ENCODE peak calls at places on chromosomes 7 and 10, in four cellular contexts. One of them, this sample, is unnamed.

GRCh38 chr7:24709585-24710360 is 47.5 kb downstream of the GSDME start:
- DNase-seq in cardiac muscle cell: no peak
- DNase-seq in kidney: no peak
- DNase-seq in OCI-LY7: no peak
- DNase-seq in this sample: no peak

GRCh38 chr10:33352154-33352553 is 17.7 kb upstream of the NRP1 start:
- DNase-seq in cardiac muscle cell: peak; percentile 46
- DNase-seq in kidney: no peak
- DNase-seq in OCI-LY7: no peak
- DNase-seq in this sample: peak; percentile 68

GRCh38 chr10:100829103-100829870 is 83.5 kb upstream of the SLF2 start:
- DNase-seq in cardiac muscle cell: no peak
- DNase-seq in kidney: no peak
- DNase-seq in OCI-LY7: peak; percentile 8
- DNase-seq in this sample: no peak

GRCh38 chr7:37488163-37488759 is 39.6 kb upstream of the ELMO1 start:
- DNase-seq in cardiac muscle cell: no peak
- DNase-seq in kidney: no peak
- DNase-seq in OCI-LY7: no peak
- DNase-seq in this sample: no peak

GRCh38 chr7:47535033-47535703 is 46.7 kb downstream of the TNS3 start:
- DNase-seq in cardiac muscle cell: peak; percentile 21
- DNase-seq in kidney: no peak
- DNase-seq in OCI-LY7: no peak
- DNase-seq in this sample: peak; percentile 47

GRCh38 chr10:77746313-77746712 is 108.7 kb upstream of the KCNMA1 start:
- DNase-seq in cardiac muscle cell: peak; percentile 70
- DNase-seq in kidney: no peak
- DNase-seq in OCI-LY7: no peak
- DNase-seq in this sample: no peak

GRCh38 chr7:51606601-51607154 is 290.1 kb upstream of the COBL start:
- DNase-seq in cardiac muscle cell: no peak
- DNase-seq in kidney: no peak
- DNase-seq in OCI-LY7: no peak
- DNase-seq in this sample: no peak

GRCh38 chr10:12186324-12186723 is 9.4 kb downstream of the NUDT5 start:
- DNase-seq in cardiac muscle cell: no peak
- DNase-seq in kidney: no peak
- DNase-seq in OCI-LY7: no peak
- DNase-seq in this sample: no peak

GRCh38 chr7:82428186-82428961 is 15.2 kb downstream of the CACNA2D1 start:
- DNase-seq in cardiac muscle cell: peak; percentile 73
- DNase-seq in kidney: no peak
- DNase-seq in OCI-LY7: no peak
- DNase-seq in this sample: peak; percentile 44

GRCh38 chr7:36208997-36209813 is 56.2 kb downstream of the EEPD1 start:
- DNase-seq in cardiac muscle cell: no peak
- DNase-seq in kidney: no peak
- DNase-seq in OCI-LY7: no peak
- DNase-seq in this sample: no peak
- H3K4me1 ChIP-seq in cardiac muscle cell: peaks cover 52% of the 10 kb centered on the region
- H3K4me1 ChIP-seq in kidney: peaks cover 28% of the 10 kb centered on the region
- H3K4me1 ChIP-seq in OCI-LY7: peaks cover 12% of the 10 kb centered on the region
- H3K4me1 ChIP-seq in this sample: no peaks in the 10 kb centered on the region

DNA sequence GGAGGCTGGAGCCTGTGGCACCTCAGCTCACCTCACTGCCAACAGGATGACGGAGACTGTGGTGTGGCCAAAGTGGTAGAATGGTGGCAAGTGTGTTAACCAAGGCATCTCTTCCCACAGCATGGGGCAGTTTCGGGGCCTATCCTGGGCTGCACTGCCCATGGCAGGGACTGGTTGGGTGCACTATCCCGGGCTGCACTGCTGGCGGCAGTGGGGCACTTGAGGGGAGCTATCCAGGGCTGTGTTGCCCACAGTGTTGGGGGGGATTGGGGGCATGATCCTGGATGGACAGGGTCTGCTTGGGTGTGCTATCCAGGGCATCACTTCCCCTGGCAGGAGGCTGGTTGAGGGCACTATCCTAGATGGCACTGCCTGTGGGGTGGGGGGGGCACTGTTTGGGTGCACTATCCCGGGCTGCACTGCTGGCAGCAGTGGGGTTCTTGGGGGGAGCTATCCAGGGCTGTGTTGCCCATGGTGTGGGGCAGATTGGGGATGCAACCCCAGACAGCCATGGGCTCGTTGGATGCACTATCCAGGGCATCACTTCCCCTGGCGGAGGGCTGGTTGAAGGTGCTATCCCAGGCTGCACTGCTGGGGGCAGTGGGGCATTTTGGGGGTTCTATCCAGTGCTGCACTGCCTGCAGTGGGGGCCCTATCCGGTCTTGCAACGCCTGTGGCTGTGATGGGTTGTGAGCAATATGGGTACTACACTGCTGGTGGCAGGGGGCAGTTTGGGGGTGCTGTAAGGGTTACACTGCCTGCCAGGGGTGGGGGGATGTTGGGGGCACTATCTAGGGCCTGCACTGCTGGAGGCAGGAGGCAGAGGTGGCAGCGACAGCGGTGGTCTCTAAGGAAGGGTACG is 129.7 kb downstream of the ZNF248 start:
- DNase-seq in cardiac muscle cell: no peak
- DNase-seq in kidney: no peak
- DNase-seq in OCI-LY7: no peak
- DNase-seq in this sample: no peak
- H3K4me1 ChIP-seq in cardiac muscle cell: no peaks in the 10 kb centered on the region
- H3K4me1 ChIP-seq in kidney: no peaks in the 10 kb centered on the region
- H3K4me1 ChIP-seq in OCI-LY7: no peaks in the 10 kb centered on the region
- H3K4me1 ChIP-seq in this sample: no peaks in the 10 kb centered on the region

GRCh38 chr7:151482883-151483699 is 36.6 kb downstream of the RHEB start:
- DNase-seq in cardiac muscle cell: no peak
- DNase-seq in kidney: no peak
- DNase-seq in OCI-LY7: no peak
- DNase-seq in this sample: no peak
- H3K4me1 ChIP-seq in cardiac muscle cell: no peaks in the 10 kb centered on the region
- H3K4me1 ChIP-seq in kidney: no peaks in the 10 kb centered on the region
- H3K4me1 ChIP-seq in OCI-LY7: peaks cover 7% of the 10 kb centered on the region
- H3K4me1 ChIP-seq in this sample: no peaks in the 10 kb centered on the region

DNA sequence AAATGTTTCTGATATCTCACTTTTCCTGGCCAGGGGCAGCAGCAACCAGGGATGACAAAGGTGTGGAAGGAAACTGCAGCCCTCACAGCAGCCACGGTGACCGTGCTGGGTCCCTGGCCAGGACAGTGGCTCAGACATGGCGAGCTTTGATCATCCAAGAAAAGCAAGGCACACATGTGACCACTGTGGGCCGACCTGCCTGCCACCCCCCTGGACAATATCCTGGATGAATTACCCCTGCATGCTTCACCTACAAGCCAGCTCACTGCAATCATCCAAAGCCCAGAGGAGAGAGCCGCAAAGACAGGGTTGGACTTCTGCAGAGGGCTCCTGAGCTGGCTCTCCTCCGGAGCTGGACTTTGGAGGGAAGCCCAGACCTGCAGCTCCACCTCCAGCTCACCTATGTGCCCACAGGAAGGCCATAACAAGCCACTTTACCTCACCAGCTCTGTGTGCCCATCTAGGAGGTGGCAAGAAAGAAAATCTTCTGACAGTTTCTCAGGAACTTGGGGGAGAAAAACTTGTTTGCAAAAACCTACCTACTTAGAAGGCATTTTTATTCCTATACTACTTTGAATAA is 2.7 kb downstream of the CHST15 start:
- DNase-seq in cardiac muscle cell: no peak
- DNase-seq in kidney: no peak
- DNase-seq in OCI-LY7: no peak
- DNase-seq in this sample: no peak
- H3K4me1 ChIP-seq in cardiac muscle cell: no peaks in the 10 kb centered on the region
- H3K4me1 ChIP-seq in kidney: peaks cover 16% of the 10 kb centered on the region
- H3K4me1 ChIP-seq in OCI-LY7: peaks cover 57% of the 10 kb centered on the region
- H3K4me1 ChIP-seq in this sample: no peaks in the 10 kb centered on the region

DNA sequence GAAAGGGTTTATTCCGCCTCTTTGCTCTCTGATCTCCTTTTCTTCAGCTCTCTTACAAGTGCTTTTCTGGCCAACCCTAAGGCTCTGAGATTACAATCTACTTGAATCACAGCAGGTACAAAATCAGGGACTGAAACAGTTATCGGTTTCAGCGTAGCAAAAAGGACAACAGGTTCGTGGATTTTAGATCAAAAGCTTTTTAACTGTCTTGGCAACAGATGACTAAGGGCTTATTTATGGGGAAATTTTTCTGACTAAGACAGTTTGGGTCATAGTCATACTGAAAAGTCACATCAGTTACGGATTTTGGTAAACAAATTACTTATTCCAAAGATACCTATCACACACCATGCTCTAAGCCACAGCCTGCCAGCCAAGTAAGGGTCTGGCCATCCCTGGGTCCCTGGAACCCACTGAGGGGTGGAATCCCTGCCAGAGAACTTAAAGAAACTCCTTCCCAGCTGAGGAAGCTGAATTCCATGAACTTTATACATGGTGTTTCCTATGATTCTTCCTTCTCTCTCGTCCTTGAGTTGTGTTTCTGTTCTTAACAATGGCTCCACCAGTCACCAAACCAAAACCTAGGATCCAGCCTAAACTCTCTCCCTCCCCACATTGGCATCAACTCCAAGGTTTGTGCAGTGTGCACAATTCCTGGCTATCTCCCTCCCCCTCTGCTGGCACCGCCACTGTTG is 169.3 kb downstream of the FAM107B start:
- DNase-seq in cardiac muscle cell: peak; percentile 51
- DNase-seq in kidney: peak; percentile 41
- DNase-seq in OCI-LY7: no peak
- DNase-seq in this sample: no peak
- H3K4me1 ChIP-seq in cardiac muscle cell: peaks cover 12% of the 10 kb centered on the region
- H3K4me1 ChIP-seq in kidney: peaks cover 21% of the 10 kb centered on the region
- H3K4me1 ChIP-seq in OCI-LY7: peaks cover 64% of the 10 kb centered on the region
- H3K4me1 ChIP-seq in this sample: peaks cover 19% of the 10 kb centered on the region

GRCh38 chr10:34709637-34710390 is 105.3 kb downstream of the PARD3 start:
- DNase-seq in cardiac muscle cell: no peak
- DNase-seq in kidney: no peak
- DNase-seq in OCI-LY7: no peak
- DNase-seq in this sample: no peak
- H3K4me1 ChIP-seq in cardiac muscle cell: peaks cover 7% of the 10 kb centered on the region
- H3K4me1 ChIP-seq in kidney: peaks cover 24% of the 10 kb centered on the region
- H3K4me1 ChIP-seq in OCI-LY7: no peaks in the 10 kb centered on the region
- H3K4me1 ChIP-seq in this sample: peaks cover 10% of the 10 kb centered on the region

This sample was measured in SJCRH30.